ENCODE peak calls at places on chromosomes 2 and 18, in five cellular contexts. One of them, this sample, is unnamed.
A peak's percentile ranks its signal among the peaks of the same experiment; 100 is the strongest.

GRCh38 chr18:10140928-10141327 is 227.1 kb downstream of the VAPA start:
- DNase-seq in HepG2: peak; percentile 85
- DNase-seq in HCT116: no peak
- DNase-seq in fibroblast of lung: peak; percentile 41
- DNase-seq in endothelial cell of umbilical vein: no peak
- DNase-seq in this sample: peak; percentile 23

GRCh38 chr2:46847185-46847710 is 68.4 kb downstream of the MCFD2 start:
- DNase-seq in HepG2: peak; percentile 77
- DNase-seq in HCT116: no peak
- DNase-seq in fibroblast of lung: peak; percentile 97
- DNase-seq in endothelial cell of umbilical vein: peak; percentile 96
- DNase-seq in this sample: peak; percentile 85

GRCh38 chr18:53254265-53254664 is 914.3 kb downstream of the DCC start:
- DNase-seq in HepG2: no peak
- DNase-seq in HCT116: no peak
- DNase-seq in fibroblast of lung: no peak
- DNase-seq in endothelial cell of umbilical vein: no peak
- DNase-seq in this sample: no peak

GRCh38 chr2:122138561-122138960 is 383.1 kb downstream of the TSN start:
- DNase-seq in HepG2: no peak
- DNase-seq in HCT116: no peak
- DNase-seq in fibroblast of lung: no peak
- DNase-seq in endothelial cell of umbilical vein: no peak
- DNase-seq in this sample: no peak

GRCh38 chr18:75213610-75214009 is 3.0 kb downstream of the TSHZ1 start:
- DNase-seq in HepG2: no peak
- DNase-seq in HCT116: no peak
- DNase-seq in fibroblast of lung: peak; percentile 65
- DNase-seq in endothelial cell of umbilical vein: peak; percentile 96
- DNase-seq in this sample: no peak

GRCh38 chr18:51350081-51350480 is 152.6 kb upstream of the MEX3C start:
- DNase-seq in HepG2: no peak
- DNase-seq in HCT116: no peak
- DNase-seq in fibroblast of lung: no peak
- DNase-seq in endothelial cell of umbilical vein: no peak
- DNase-seq in this sample: no peak

GRCh38 chr2:143901185-143901842 is 618.6 kb downstream of the ZEB2 start:
- DNase-seq in HepG2: no peak
- DNase-seq in HCT116: peak; percentile 51
- DNase-seq in fibroblast of lung: peak; percentile 73
- DNase-seq in endothelial cell of umbilical vein: peak; percentile 70
- DNase-seq in this sample: peak; percentile 90

GRCh38 chr2:60515751-60516226 is 37.7 kb downstream of the BCL11A start:
- DNase-seq in HepG2: no peak
- DNase-seq in HCT116: no peak
- DNase-seq in fibroblast of lung: peak; percentile 57
- DNase-seq in endothelial cell of umbilical vein: no peak
- DNase-seq in this sample: peak; percentile 62

GRCh38 chr2:216064014-216064630 is 17.5 kb downstream of the PECR start:
- DNase-seq in HepG2: no peak
- DNase-seq in HCT116: no peak
- DNase-seq in fibroblast of lung: no peak
- DNase-seq in endothelial cell of umbilical vein: no peak
- DNase-seq in this sample: no peak

GRCh38 chr2:7907041-7907440 is 774.8 kb upstream of the ID2 start:
- DNase-seq in HepG2: no peak
- DNase-seq in HCT116: no peak
- DNase-seq in fibroblast of lung: no peak
- DNase-seq in endothelial cell of umbilical vein: no peak
- DNase-seq in this sample: no peak

GRCh38 chr2:213187386-213187785 is 36.0 kb upstream of the IKZF2 start:
- DNase-seq in HepG2: peak; percentile 7
- DNase-seq in HCT116: no peak
- DNase-seq in fibroblast of lung: no peak
- DNase-seq in endothelial cell of umbilical vein: no peak
- DNase-seq in this sample: no peak

GRCh38 chr2:127115471-127116199 is 8.7 kb upstream of the BIN1 start:
- DNase-seq in HepG2: no peak
- DNase-seq in HCT116: no peak
- DNase-seq in fibroblast of lung: no peak
- DNase-seq in endothelial cell of umbilical vein: no peak
- DNase-seq in this sample: no peak

GRCh38 chr2:98875081-98875728 is 60.8 kb downstream of the CRACDL start:
- DNase-seq in HepG2: no peak
- DNase-seq in HCT116: no peak
- DNase-seq in fibroblast of lung: no peak
- DNase-seq in endothelial cell of umbilical vein: no peak
- DNase-seq in this sample: no peak

GRCh38 chr2:235000426-235001236 is 48.8 kb downstream of the SH3BP4 start:
- DNase-seq in HepG2: peak; percentile 90
- DNase-seq in HCT116: no peak
- DNase-seq in fibroblast of lung: peak; percentile 31
- DNase-seq in endothelial cell of umbilical vein: peak; percentile 38
- DNase-seq in this sample: no peak

GRCh38 chr18:21998531-21998930 is 170.9 kb upstream of the GATA6 start:
- DNase-seq in HepG2: no peak
- DNase-seq in HCT116: no peak
- DNase-seq in fibroblast of lung: no peak
- DNase-seq in endothelial cell of umbilical vein: no peak
- DNase-seq in this sample: no peak

GRCh38 chr18:70991577-70991976 is 702.7 kb downstream of the SOCS6 start:
- DNase-seq in HepG2: no peak
- DNase-seq in HCT116: no peak
- DNase-seq in fibroblast of lung: peak; percentile 2
- DNase-seq in endothelial cell of umbilical vein: peak; percentile 42
- DNase-seq in this sample: no peak
- TF ChIP-seq EZH2 in HepG2: no peak
- TF ChIP-seq EZH2 in HCT116: no peak
- TF ChIP-seq EZH2 in fibroblast of lung: no peak
- TF ChIP-seq EZH2 in endothelial cell of umbilical vein: no peak
- TF ChIP-seq EZH2 in this sample: no peak

GRCh38 chr18:37254256-37254880 is 311.2 kb downstream of the CELF4 start:
- DNase-seq in HepG2: no peak
- DNase-seq in HCT116: no peak
- DNase-seq in fibroblast of lung: no peak
- DNase-seq in endothelial cell of umbilical vein: no peak
- DNase-seq in this sample: no peak
- TF ChIP-seq EZH2 in HepG2: no peak
- TF ChIP-seq EZH2 in HCT116: no peak
- TF ChIP-seq EZH2 in fibroblast of lung: peak; percentile 76
- TF ChIP-seq EZH2 in endothelial cell of umbilical vein: peak; percentile 29
- TF ChIP-seq EZH2 in this sample: no peak

GRCh38 chr2:100186126-100186525 is 43.7 kb upstream of the AFF3 start:
- DNase-seq in HepG2: no peak
- DNase-seq in HCT116: no peak
- DNase-seq in fibroblast of lung: no peak
- DNase-seq in endothelial cell of umbilical vein: no peak
- DNase-seq in this sample: no peak
- TF ChIP-seq EZH2 in HepG2: no peak
- TF ChIP-seq EZH2 in HCT116: no peak
- TF ChIP-seq EZH2 in fibroblast of lung: no peak
- TF ChIP-seq EZH2 in endothelial cell of umbilical vein: no peak
- TF ChIP-seq EZH2 in this sample: no peak

DNA sequence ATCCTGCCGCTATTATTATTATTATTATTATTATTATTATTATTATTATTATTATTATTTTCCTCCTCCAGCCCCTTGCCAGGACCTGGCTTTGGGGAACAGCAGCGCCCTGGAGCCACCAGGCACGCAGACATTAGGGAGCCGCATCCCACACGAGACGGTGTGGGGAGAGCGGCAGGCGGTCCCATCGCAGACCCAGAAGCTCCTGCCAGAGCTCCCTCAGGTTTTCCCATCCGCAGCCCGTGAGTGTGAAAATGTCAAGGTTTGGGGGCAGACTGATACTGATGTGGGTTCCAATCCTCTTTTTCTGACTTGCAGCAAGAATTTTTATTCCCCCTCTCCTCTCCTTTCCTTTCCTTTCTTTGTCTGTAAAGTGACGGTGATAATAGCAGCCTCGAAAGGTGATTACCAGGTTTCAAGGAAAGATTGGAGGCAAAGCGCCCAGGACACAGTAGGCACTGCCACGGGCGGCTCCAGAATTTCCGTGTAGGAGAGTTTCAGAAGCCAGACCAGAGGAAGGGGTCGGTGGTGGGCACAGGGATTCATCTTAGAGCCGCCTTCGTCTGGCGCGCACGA is 812 bp downstream of the SCTR start:
- DNase-seq in HepG2: no peak
- DNase-seq in HCT116: no peak
- DNase-seq in fibroblast of lung: no peak
- DNase-seq in endothelial cell of umbilical vein: no peak
- DNase-seq in this sample: no peak
- TF ChIP-seq EZH2 in HepG2: no peak
- TF ChIP-seq EZH2 in HCT116: no peak
- TF ChIP-seq EZH2 in fibroblast of lung: no peak
- TF ChIP-seq EZH2 in endothelial cell of umbilical vein: no peak
- TF ChIP-seq EZH2 in this sample: no peak

GRCh38 chr2:72916743-72917137 is 579 bp upstream of the EMX1 start:
- DNase-seq in HepG2: no peak
- DNase-seq in HCT116: no peak
- DNase-seq in fibroblast of lung: no peak
- DNase-seq in endothelial cell of umbilical vein: no peak
- DNase-seq in this sample: no peak
- TF ChIP-seq EZH2 in HepG2: no peak
- TF ChIP-seq EZH2 in HCT116: no peak
- TF ChIP-seq EZH2 in fibroblast of lung: peak; percentile 98
- TF ChIP-seq EZH2 in endothelial cell of umbilical vein: peak; percentile 80
- TF ChIP-seq EZH2 in this sample: peak; percentile 67

GRCh38 chr2:174327958-174328308 is 6.8 kb upstream of the SP9 start:
- DNase-seq in HepG2: no peak
- DNase-seq in HCT116: no peak
- DNase-seq in fibroblast of lung: no peak
- DNase-seq in endothelial cell of umbilical vein: no peak
- DNase-seq in this sample: no peak
- TF ChIP-seq EZH2 in HepG2: no peak
- TF ChIP-seq EZH2 in HCT116: no peak
- TF ChIP-seq EZH2 in fibroblast of lung: peak; percentile 67
- TF ChIP-seq EZH2 in endothelial cell of umbilical vein: no peak
- TF ChIP-seq EZH2 in this sample: no peak

GRCh38 chr2:74694281-74694680 is 40.2 kb downstream of the SEMA4F start:
- DNase-seq in HepG2: no peak
- DNase-seq in HCT116: no peak
- DNase-seq in fibroblast of lung: no peak
- DNase-seq in endothelial cell of umbilical vein: no peak
- DNase-seq in this sample: no peak
- TF ChIP-seq EZH2 in HepG2: no peak
- TF ChIP-seq EZH2 in HCT116: no peak
- TF ChIP-seq EZH2 in fibroblast of lung: no peak
- TF ChIP-seq EZH2 in endothelial cell of umbilical vein: no peak
- TF ChIP-seq EZH2 in this sample: no peak